ENCODE peak calls at places on chromosomes 5 and 9, in five cellular contexts. One of them, this sample, is unnamed.

GRCh38 chr5:136058031-136058971 is 29.5 kb downstream of the TGFBI start:
- DNase-seq in PC-9: no peak
- DNase-seq in A549: peak; percentile 70
- DNase-seq in CD8-positive, alpha-beta T cell: no peak
- DNase-seq in Calu3: peak; percentile 32
- DNase-seq in this sample: no peak

GRCh38 chr5:9545959-9546851 is at the start of gene SEMA5A:
- DNase-seq in A549: no peak
- DNase-seq in CD8-positive, alpha-beta T cell: no peak
- DNase-seq in PC-9: peak; percentile 27
- DNase-seq in Calu3: no peak
- DNase-seq in this sample: peak; percentile 96

GRCh38 chr9:105114956-105115728 is 129.3 kb upstream of the SLC44A1 start:
- DNase-seq in Calu3: no peak
- DNase-seq in A549: no peak
- DNase-seq in PC-9: peak; percentile 44
- DNase-seq in CD8-positive, alpha-beta T cell: no peak
- DNase-seq in this sample: no peak

GRCh38 chr9:99827244-99827643 is 5.6 kb downstream of the NR4A3 start:
- DNase-seq in Calu3: no peak
- DNase-seq in CD8-positive, alpha-beta T cell: no peak
- DNase-seq in PC-9: no peak
- DNase-seq in A549: no peak
- DNase-seq in this sample: no peak

GRCh38 chr5:111950660-111951059 is 193.7 kb upstream of the NREP start:
- DNase-seq in A549: no peak
- DNase-seq in Calu3: no peak
- DNase-seq in CD8-positive, alpha-beta T cell: no peak
- DNase-seq in PC-9: no peak
- DNase-seq in this sample: no peak

GRCh38 chr5:1111727-1112289 is at the start of gene SLC12A7:
- DNase-seq in PC-9: peak; percentile 92
- DNase-seq in A549: peak; percentile 86
- DNase-seq in Calu3: peak; percentile 85
- DNase-seq in CD8-positive, alpha-beta T cell: peak; percentile 47
- DNase-seq in this sample: no peak

GRCh38 chr5:73892806-73893205 is 266.8 kb downstream of the ARHGEF28 start:
- DNase-seq in Calu3: no peak
- DNase-seq in CD8-positive, alpha-beta T cell: no peak
- DNase-seq in PC-9: no peak
- DNase-seq in A549: no peak
- DNase-seq in this sample: no peak

GRCh38 chr5:168991991-168992390 is 308.9 kb downstream of the SLIT3 start:
- DNase-seq in A549: no peak
- DNase-seq in CD8-positive, alpha-beta T cell: no peak
- DNase-seq in Calu3: no peak
- DNase-seq in PC-9: no peak
- DNase-seq in this sample: no peak

GRCh38 chr9:37611014-37611413 is 18.6 kb upstream of the TOMM5 start:
- DNase-seq in Calu3: no peak
- DNase-seq in A549: no peak
- DNase-seq in PC-9: no peak
- DNase-seq in CD8-positive, alpha-beta T cell: no peak
- DNase-seq in this sample: no peak

GRCh38 chr5:158905281-158905680 is 194.4 kb downstream of the EBF1 start:
- DNase-seq in A549: no peak
- DNase-seq in PC-9: no peak
- DNase-seq in Calu3: no peak
- DNase-seq in CD8-positive, alpha-beta T cell: no peak
- DNase-seq in this sample: no peak

GRCh38 chr5:135271533-135272310 is 127.3 kb downstream of the MACROH2A1 start:
- DNase-seq in PC-9: no peak
- DNase-seq in CD8-positive, alpha-beta T cell: no peak
- DNase-seq in Calu3: no peak
- DNase-seq in A549: no peak
- DNase-seq in this sample: no peak

GRCh38 chr9:79684711-79685575 is 113.2 kb downstream of the TLE4 start:
- DNase-seq in A549: no peak
- DNase-seq in PC-9: no peak
- DNase-seq in Calu3: no peak
- DNase-seq in CD8-positive, alpha-beta T cell: no peak
- DNase-seq in this sample: no peak

GRCh38 chr9:79215819-79216218 is 355.9 kb upstream of the TLE4 start:
- DNase-seq in PC-9: no peak
- DNase-seq in Calu3: no peak
- DNase-seq in A549: no peak
- DNase-seq in CD8-positive, alpha-beta T cell: no peak
- DNase-seq in this sample: no peak

GRCh38 chr9:92439921-92440750 is 15.9 kb upstream of the OMD start:
- DNase-seq in Calu3: no peak
- DNase-seq in A549: no peak
- DNase-seq in CD8-positive, alpha-beta T cell: no peak
- DNase-seq in PC-9: no peak
- DNase-seq in this sample: no peak

GRCh38 chr5:74462356-74462755 is 178.2 kb downstream of the ENC1 start:
- DNase-seq in PC-9: no peak
- DNase-seq in CD8-positive, alpha-beta T cell: no peak
- DNase-seq in A549: no peak
- DNase-seq in Calu3: no peak
- DNase-seq in this sample: no peak

GRCh38 chr9:69420611-69421270 is 95.7 kb downstream of the ENTREP1 start:
- DNase-seq in PC-9: no peak
- DNase-seq in Calu3: no peak
- DNase-seq in CD8-positive, alpha-beta T cell: no peak
- DNase-seq in A549: no peak
- DNase-seq in this sample: no peak

GRCh38 chr5:33272288-33272687 is 168.5 kb upstream of the TARS1 start:
- DNase-seq in Calu3: no peak
- DNase-seq in PC-9: peak; percentile 30
- DNase-seq in CD8-positive, alpha-beta T cell: no peak
- DNase-seq in A549: peak; percentile 57
- DNase-seq in this sample: no peak

GRCh38 chr5:176536902-176537607 is at the start of gene RNF44:
- DNase-seq in CD8-positive, alpha-beta T cell: peak; percentile 98
- DNase-seq in A549: peak; percentile 84
- DNase-seq in Calu3: peak; percentile 100
- DNase-seq in PC-9: peak; percentile 99
- DNase-seq in this sample: peak; percentile 99

GRCh38 chr5:78364005-78364404 is 3.6 kb downstream of the SCAMP1 start:
- DNase-seq in A549: no peak
- DNase-seq in Calu3: no peak
- DNase-seq in PC-9: no peak
- DNase-seq in CD8-positive, alpha-beta T cell: no peak
- DNase-seq in this sample: no peak
- TF ChIP-seq CTCF in A549: peak; percentile 9
- TF ChIP-seq CTCF in Calu3: no peak
- TF ChIP-seq CTCF in PC-9: no peak
- TF ChIP-seq CTCF in CD8-positive, alpha-beta T cell: no peak
- TF ChIP-seq CTCF in this sample: peak; percentile 46

GRCh38 chr5:53476531-53477480 is 3.6 kb upstream of the FST start:
- DNase-seq in CD8-positive, alpha-beta T cell: no peak
- DNase-seq in Calu3: peak; percentile 11
- DNase-seq in PC-9: no peak
- DNase-seq in A549: no peak
- DNase-seq in this sample: no peak
- TF ChIP-seq CTCF in CD8-positive, alpha-beta T cell: no peak
- TF ChIP-seq CTCF in Calu3: no peak
- TF ChIP-seq CTCF in PC-9: no peak
- TF ChIP-seq CTCF in A549: no peak
- TF ChIP-seq CTCF in this sample: no peak

DNA sequence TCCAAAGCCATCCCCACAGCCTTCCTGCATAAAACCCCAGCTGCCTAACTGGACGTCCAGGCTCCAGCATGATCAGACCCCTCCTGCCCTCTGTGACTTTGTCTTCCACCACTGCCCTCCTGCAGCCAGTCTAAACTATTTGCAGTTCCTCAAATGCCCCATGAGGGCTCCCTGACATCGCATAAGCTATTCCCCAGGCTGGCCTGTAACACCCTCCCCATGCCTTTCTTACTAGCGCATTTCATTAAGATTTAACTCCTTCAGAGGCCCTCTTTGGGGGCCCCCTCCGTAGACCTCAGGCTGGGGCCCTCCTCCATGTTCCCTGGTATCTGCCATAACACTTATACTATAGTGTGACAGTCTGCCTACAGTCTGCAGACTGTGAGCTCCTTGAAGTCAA is 15.5 kb upstream of the SMIM23 start:
- DNase-seq in PC-9: no peak
- DNase-seq in Calu3: no peak
- DNase-seq in A549: no peak
- DNase-seq in CD8-positive, alpha-beta T cell: no peak
- DNase-seq in this sample: no peak
- TF ChIP-seq CTCF in PC-9: no peak
- TF ChIP-seq CTCF in Calu3: no peak
- TF ChIP-seq CTCF in A549: no peak
- TF ChIP-seq CTCF in CD8-positive, alpha-beta T cell: no peak
- TF ChIP-seq CTCF in this sample: no peak

GRCh38 chr9:20043461-20043860 is 254.6 kb upstream of the SLC24A2 start:
- DNase-seq in A549: no peak
- DNase-seq in CD8-positive, alpha-beta T cell: no peak
- DNase-seq in PC-9: no peak
- DNase-seq in Calu3: no peak
- DNase-seq in this sample: no peak
- TF ChIP-seq CTCF in A549: no peak
- TF ChIP-seq CTCF in CD8-positive, alpha-beta T cell: no peak
- TF ChIP-seq CTCF in PC-9: no peak
- TF ChIP-seq CTCF in Calu3: no peak
- TF ChIP-seq CTCF in this sample: peak; percentile 17

GRCh38 chr5:100900142-100900795 is 2.8 kb downstream of the ST8SIA4 start:
- DNase-seq in CD8-positive, alpha-beta T cell: peak; percentile 41
- DNase-seq in Calu3: no peak
- DNase-seq in A549: no peak
- DNase-seq in PC-9: peak; percentile 13
- DNase-seq in this sample: no peak

GRCh38 chr5:100902406-100903035 is 561 bp downstream of the ST8SIA4 start:
- DNase-seq in Calu3: no peak
- DNase-seq in CD8-positive, alpha-beta T cell: no peak
- DNase-seq in PC-9: no peak
- DNase-seq in A549: no peak
- DNase-seq in this sample: no peak

GRCh38 chr5:100901851-100902341 is 1.2 kb downstream of the ST8SIA4 start:
- DNase-seq in A549: no peak
- DNase-seq in Calu3: no peak
- DNase-seq in CD8-positive, alpha-beta T cell: peak; percentile 50
- DNase-seq in PC-9: peak; percentile 9
- DNase-seq in this sample: no peak

GRCh38 chr5:100899675-100900074 is 3.4 kb downstream of the ST8SIA4 start:
- DNase-seq in Calu3: no peak
- DNase-seq in PC-9: no peak
- DNase-seq in A549: no peak
- DNase-seq in CD8-positive, alpha-beta T cell: no peak
- DNase-seq in this sample: no peak

DNA sequence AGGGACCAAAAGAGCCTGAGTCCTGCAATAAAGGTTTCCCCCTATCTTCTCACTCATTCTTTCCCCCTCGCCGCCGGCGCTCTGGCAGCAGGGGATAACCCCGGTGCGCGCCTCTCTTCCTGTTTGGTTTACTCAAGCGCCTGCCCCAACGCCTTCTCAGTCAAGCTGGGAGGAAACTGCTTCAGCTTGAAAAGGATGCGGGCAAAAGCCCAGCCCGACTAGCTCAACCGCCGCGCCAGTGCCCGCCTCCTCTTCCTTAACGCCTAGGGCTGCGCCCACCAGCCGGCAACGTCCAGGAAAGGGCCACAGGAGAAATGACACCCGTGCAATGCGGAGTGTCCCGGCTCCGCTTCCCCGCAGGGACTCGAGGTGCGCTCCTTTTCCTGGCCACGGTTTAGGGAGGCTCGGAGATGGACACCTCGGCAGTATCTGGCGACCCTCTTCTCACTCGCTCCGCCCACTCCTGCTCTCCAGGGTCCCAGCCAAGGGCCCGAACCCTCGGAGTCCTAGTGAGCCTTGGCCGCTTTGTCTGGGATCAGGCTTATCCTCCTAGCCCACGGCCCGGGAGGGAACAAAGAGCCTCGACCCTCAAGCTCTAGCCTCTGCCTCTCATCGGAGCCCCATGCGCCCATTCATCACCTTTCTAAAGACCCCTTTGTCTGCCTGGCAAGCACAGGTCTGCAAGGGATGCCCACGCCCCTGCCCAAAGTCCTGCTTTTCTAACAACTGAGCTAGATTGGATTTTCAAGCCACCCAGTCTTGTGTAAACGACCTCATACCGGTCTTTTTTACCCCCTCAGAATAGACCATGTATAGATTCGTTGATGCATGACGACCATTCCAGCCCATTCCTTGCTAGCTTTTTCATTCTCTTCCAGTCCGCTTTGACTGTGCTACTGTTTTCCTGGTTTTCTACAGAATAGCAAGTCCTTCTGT is 2.0 kb downstream of the ST8SIA4 start:
- DNase-seq in A549: no peak
- DNase-seq in PC-9: peak; percentile 51
- DNase-seq in Calu3: no peak
- DNase-seq in CD8-positive, alpha-beta T cell: peak; percentile 80
- DNase-seq in this sample: peak; percentile 79
- TF ChIP-seq CTCF in A549: no peak
- TF ChIP-seq CTCF in PC-9: no peak
- TF ChIP-seq CTCF in Calu3: no peak
- TF ChIP-seq CTCF in CD8-positive, alpha-beta T cell: no peak
- TF ChIP-seq CTCF in this sample: no peak